ENCODE peak calls at places on chromosomes 2 and 18, in seven cellular contexts. O is neural progenitor cell, D is OCI-LY7, W is PC-3, V is GM23248, K is SK-N-SH, X is MM.1S. F is an unnamed sample.
A peak's percentile ranks its signal among the peaks of the same experiment; 100 is the strongest.

GRCh38 chr2:232894251-232894650 is 24.2 kb downstream of the SNORC start:
- DNase-seq in D (no peak), O (no peak), W (no peak), K (no peak), V (no peak), X (no peak), F (peak; percentile 2)

GRCh38 chr2:214575030-214575949 is 164.4 kb downstream of the VWC2L start:
- DNase-seq in W (peak; percentile 25), K (no peak), X (no peak), O (no peak), V (no peak), D (no peak), F (no peak)

GRCh38 chr2:156380117-156380645 is 47.7 kb upstream of the NR4A2 start:
- DNase-seq in V (no peak), K (no peak), X (peak; percentile 83), W (no peak), O (peak; percentile 16), D (no peak), F (no peak)

GRCh38 chr18:75041586-75041985 is 167.4 kb downstream of the PTGR3 start:
- DNase-seq in D (peak; percentile 6), O (no peak), V (peak; percentile 28), K (no peak), W (peak; percentile 50), X (no peak), F (no peak)

GRCh38 chr2:190328748-190329147 is 9.1 kb upstream of the HIBCH start:
- DNase-seq in K (no peak), X (no peak), O (no peak), W (peak; percentile 22), V (peak; percentile 30), D (no peak), F (no peak)

GRCh38 chr2:230908595-230909191 is 16.3 kb downstream of the GPR55 start:
- DNase-seq in K (no peak), W (peak; percentile 98), V (peak; percentile 94), O (no peak), D (no peak), X (no peak), F (no peak)

GRCh38 chr2:191376981-191377629 is 131.9 kb downstream of the MYO1B start:
- DNase-seq in X (no peak), O (no peak), V (peak; percentile 96), D (no peak), W (peak; percentile 87), K (no peak), F (peak; percentile 86)

GRCh38 chr2:34261701-34262100 is 662.6 kb upstream of the FAM98A start:
- DNase-seq in X (no peak), W (no peak), O (no peak), K (no peak), D (no peak), V (no peak), F (no peak)

GRCh38 chr2:20675701-20676352 is 8.9 kb downstream of the GDF7 start:
- DNase-seq in D (peak; percentile 84), V (peak; percentile 47), W (peak; percentile 39), X (peak; percentile 86), O (peak; percentile 51), K (no peak), F (peak; percentile 80)

GRCh38 chr18:61596296-61596695 is 263.1 kb downstream of the CDH20 start:
- DNase-seq in W (no peak), D (no peak), V (peak; percentile 53), O (no peak), K (no peak), X (no peak), F (no peak)

GRCh38 chr2:122643725-122644329 is 888.4 kb downstream of the TSN start:
- DNase-seq in W (peak; percentile 97), X (no peak), D (no peak), O (no peak), K (peak; percentile 70), V (peak; percentile 80), F (peak; percentile 64)

GRCh38 chr2:43482974-43483373 is 112.9 kb downstream of the THADA start:
- DNase-seq in W (peak; percentile 56), D (no peak), K (no peak), X (no peak), V (peak; percentile 64), O (no peak), F (peak; percentile 10)

GRCh38 chr2:28736034-28736433 is 15.6 kb upstream of the PPP1CB start:
- DNase-seq in O (no peak), V (peak; percentile 49), X (no peak), W (peak; percentile 50), D (no peak), K (peak; percentile 40), F (no peak)

GRCh38 chr2:237806334-237806733 is 7.8 kb downstream of the RBM44 start:
- DNase-seq in V (peak; percentile 59), X (no peak), K (no peak), W (no peak), D (no peak), O (no peak), F (no peak)

GRCh38 chr2:162333968-162334367 is 10.0 kb upstream of the GCA start:
- DNase-seq in D (peak; percentile 38), X (peak; percentile 26), W (peak; percentile 67), V (peak; percentile 57), K (no peak), O (peak; percentile 42), F (peak; percentile 58)

GRCh38 chr2:17584689-17585088 is 44.2 kb downstream of the VSNL1 start:
- DNase-seq in K (no peak), O (no peak), D (no peak), V (no peak), W (no peak), X (no peak), F (no peak)

GRCh38 chr2:2859164-2859563 is 518.5 kb downstream of the EIPR1 start:
- DNase-seq in W (no peak), K (peak; percentile 22), X (no peak), O (no peak), V (no peak), D (no peak), F (no peak)

GRCh38 chr18:48405108-48405507 is 4.1 kb downstream of the ZBTB7C start:
- DNase-seq in O (no peak), D (no peak), X (no peak), W (peak; percentile 42), K (peak; percentile 33), V (peak; percentile 79), F (no peak)

GRCh38 chr2:212177724-212178123 is 360.9 kb downstream of the ERBB4 start:
- DNase-seq in K (no peak), W (peak; percentile 9), X (no peak), V (peak; percentile 19), D (no peak), O (peak; percentile 5), F (no peak)

GRCh38 chr18:76459687-76460350 is 35.2 kb downstream of the ZNF516 start:
- DNase-seq in K (no peak), O (no peak), V (peak; percentile 99), D (no peak), W (peak; percentile 93), X (no peak), F (peak; percentile 64)

GRCh38 chr2:168064011-168064998 is 183.1 kb downstream of the STK39 start:
- DNase-seq in D (no peak), O (no peak), W (no peak), K (peak; percentile 59), X (no peak), V (no peak), F (no peak)

GRCh38 chr18:68837665-68838390 is 39.9 kb downstream of the CCDC102B start:
- DNase-seq in O (no peak), W (peak; percentile 35), K (no peak), X (no peak), D (no peak), V (peak; percentile 76), F (no peak)

GRCh38 chr18:68843467-68844089 is 45.7 kb downstream of the CCDC102B start:
- DNase-seq in X (no peak), D (no peak), W (peak; percentile 9), O (no peak), K (no peak), V (peak; percentile 36), F (no peak)

GRCh38 chr18:68841301-68841700 is 43.4 kb downstream of the CCDC102B start:
- DNase-seq in W (peak; percentile 46), X (no peak), O (no peak), K (no peak), V (no peak), D (no peak), F (no peak)

GRCh38 chr18:68840554-68841263 is 42.8 kb downstream of the CCDC102B start:
- DNase-seq in O (peak; percentile 5), K (no peak), W (peak; percentile 86), D (no peak), V (peak; percentile 95), X (no peak), F (peak; percentile 61)

DNA sequence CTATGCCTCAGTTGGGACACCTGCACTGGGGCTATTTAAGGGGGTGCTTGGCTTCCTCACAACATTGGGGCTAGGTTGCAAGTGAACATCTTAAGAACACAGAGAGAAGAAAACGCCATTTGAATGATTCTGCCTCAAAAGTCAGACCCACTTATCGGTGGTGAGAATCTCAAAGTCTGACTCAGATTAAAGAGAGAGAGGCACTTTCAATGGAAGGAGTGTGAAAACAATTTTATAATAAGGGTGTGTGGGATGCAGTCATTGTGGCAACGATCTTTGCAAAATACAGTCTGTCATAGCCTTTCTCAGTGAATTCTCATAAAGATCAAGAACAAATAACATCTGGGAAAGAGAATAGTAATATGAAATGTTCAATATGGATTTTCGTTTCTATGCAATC is 41.8 kb downstream of the CCDC102B start:
- DNase-seq in K (no peak), V (peak; percentile 54), D (no peak), X (no peak), O (no peak), W (no peak), F (no peak)
- TF ChIP-seq EZH2phosphoT487 in K (no peak), V (no peak), D (no peak), X (no peak), O (no peak), W (no peak), F (no peak)

DNA sequence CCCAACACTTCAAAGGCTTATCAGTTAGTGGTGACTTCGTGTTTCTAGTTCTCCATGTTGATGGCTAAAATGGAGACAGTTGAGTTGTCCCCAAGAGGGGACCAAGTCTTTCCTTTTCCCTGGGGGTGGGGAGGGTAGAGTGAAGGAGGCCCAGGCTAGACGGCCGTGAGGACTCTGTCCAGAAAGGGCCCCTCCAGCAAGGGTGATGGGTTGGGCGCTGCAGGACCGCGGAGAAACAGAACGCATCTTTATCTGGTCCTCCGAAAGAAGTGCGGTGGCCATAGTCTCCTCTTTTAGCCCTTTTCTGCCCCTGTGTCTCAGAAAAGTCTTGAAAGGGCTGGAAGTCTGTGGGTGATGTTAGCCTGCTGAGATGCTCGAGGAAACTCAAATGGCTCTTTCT is 153.2 kb downstream of the GLI2 start:
- DNase-seq in D (no peak), K (no peak), O (no peak), V (no peak), W (no peak), X (no peak), F (no peak)
- TF ChIP-seq EZH2phosphoT487 in D (no peak), K (no peak), O (no peak), V (no peak), W (no peak), X (no peak), F (no peak)

DNA sequence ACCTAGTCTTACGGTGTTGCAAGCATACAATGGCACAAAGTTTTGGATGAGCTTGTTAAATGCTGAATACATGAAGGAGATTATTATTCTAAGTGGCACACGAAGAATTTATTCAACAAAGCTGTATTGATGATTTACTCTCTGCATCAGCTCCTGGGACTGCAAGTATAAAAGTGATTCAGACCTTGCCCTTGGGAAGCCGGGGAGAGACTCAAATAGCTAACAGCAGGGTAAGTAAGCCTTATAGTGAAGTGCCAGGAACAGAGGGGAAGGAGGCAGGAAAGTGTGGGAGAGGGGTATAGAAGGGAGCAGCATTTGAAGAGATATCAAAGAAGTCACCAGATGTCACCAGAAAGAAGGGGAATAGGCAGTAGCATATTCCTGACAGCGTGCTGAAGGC is 115.4 kb downstream of the MCFD2 start:
- DNase-seq in V (peak; percentile 81), O (no peak), D (no peak), K (no peak), X (no peak), W (no peak), F (no peak)
- TF ChIP-seq EZH2phosphoT487 in V (no peak), O (no peak), D (no peak), K (no peak), X (no peak), W (no peak), F (no peak)

GRCh38 chr2:104866122-104866864 is 12.4 kb downstream of the POU3F3 start:
- DNase-seq in V (no peak), K (no peak), W (no peak), O (no peak), X (no peak), D (no peak), F (no peak)
- TF ChIP-seq EZH2phosphoT487 in V (no peak), K (no peak), W (no peak), O (no peak), X (no peak), D (no peak), F (peak; percentile 23)

F was measured in hepatocyte.